ENCODE peak calls at places on chromosomes 12 and 14, in six cellular contexts. K is upper lobe of left lung, P is Peyer's patch, J is body of pancreas, Z is ovary, D is left ventricle myocardium inferior. I is an unnamed sample. For H3K4me1, the result is how much of the 10 kb centered on the place peaks cover.

GRCh38 chr12:12018454-12018853 is 52.3 kb upstream of the BCL2L14 start:
- DNase-seq in D (no peak), K (no peak), Z (no peak), P (no peak), J (no peak), I (peak)

GRCh38 chr14:79586401-79586800 is 624.9 kb downstream of the DIO2 start:
- DNase-seq in D (no peak), Z (no peak), J (peak), K (peak), P (no peak), I (peak)

GRCh38 chr14:104844306-104845032 is 20.6 kb upstream of the CEP170B start:
- DNase-seq in D (no peak), K (no peak), Z (no peak), P (no peak), J (no peak), I (no peak)

GRCh38 chr12:48542300-48542928 is 17.0 kb downstream of the OR8S1 start:
- DNase-seq in J (peak), D (no peak), P (no peak), K (peak), Z (no peak), I (peak)

GRCh38 chr14:94008234-94008633 is 11.1 kb downstream of the CCDC197 start:
- DNase-seq in D (no peak), P (no peak), Z (no peak), K (no peak), J (no peak), I (no peak)

GRCh38 chr12:32407795-32408194 is 8.4 kb downstream of the FGD4 start:
- DNase-seq in P (no peak), J (no peak), K (no peak), D (no peak), Z (no peak), I (no peak)

GRCh38 chr12:113424915-113425823 is 3.0 kb downstream of the SDSL start:
- DNase-seq in K (peak), P (peak), J (peak), Z (peak), D (peak), I (peak)

GRCh38 chr12:116495260-116495659 is 63.9 kb upstream of the MAP1LC3B2 start:
- DNase-seq in D (no peak), P (no peak), K (peak), Z (no peak), J (no peak), I (peak)

GRCh38 chr12:11170810-11171144 is 217 bp upstream of the SMIM10L1 start:
- DNase-seq in J (no peak), P (no peak), K (no peak), D (no peak), Z (no peak), I (no peak)

DNA sequence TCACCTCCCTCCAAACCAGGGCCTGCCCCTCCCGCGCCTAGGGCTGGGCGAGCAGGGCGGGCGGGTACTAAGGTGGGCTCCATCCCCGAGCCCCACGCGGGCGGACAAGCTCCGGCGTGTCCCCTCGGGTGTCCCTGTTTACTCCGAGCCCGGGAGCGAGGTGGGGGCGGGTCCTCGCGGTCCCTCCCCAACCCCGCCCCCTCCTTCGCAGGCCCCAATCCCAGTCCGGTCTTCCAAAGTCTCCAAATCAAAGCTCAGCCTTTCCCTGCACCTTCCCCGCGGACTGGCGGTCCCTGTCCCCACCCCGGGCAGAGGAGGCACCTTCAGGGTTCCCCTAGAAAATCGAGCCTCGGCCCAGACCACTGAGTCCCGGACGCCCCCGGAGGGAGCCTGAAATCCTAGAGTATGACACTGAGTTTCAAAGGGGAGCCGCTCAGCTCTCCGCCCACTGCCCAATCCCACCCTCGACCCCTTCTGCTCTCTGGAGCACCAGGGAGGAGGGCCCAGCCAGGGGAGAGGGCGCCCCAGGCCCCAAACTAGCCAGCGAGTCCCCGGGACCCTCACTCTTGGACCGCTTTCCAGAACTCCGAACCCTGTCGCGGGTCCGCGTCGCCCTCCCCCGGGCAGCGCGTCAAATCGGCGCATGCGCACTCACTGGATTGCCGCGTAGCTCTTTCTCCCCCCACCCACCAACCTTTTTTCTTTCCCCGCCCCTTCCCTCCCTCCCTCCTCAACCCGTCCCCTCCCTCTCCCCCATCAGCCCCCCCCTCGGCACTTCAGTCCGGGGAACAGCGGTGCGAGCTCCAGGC is at the start of gene LRP1:
- DNase-seq in D (peak), J (peak), Z (peak), K (peak), P (peak), I (peak)
- H3K4me1 ChIP-seq in D (half or more), J (under half), Z (under half), K (under half), P (under half), I (under half)

GRCh38 chr12:75820848-75821578 is 210.6 kb downstream of the PHLDA1 start:
- DNase-seq in P (no peak), K (no peak), J (no peak), Z (peak), D (peak), I (peak)
- H3K4me3 ChIP-seq in P (no peak), K (no peak), J (no peak), Z (no peak), D (no peak), I (no peak)

DNA sequence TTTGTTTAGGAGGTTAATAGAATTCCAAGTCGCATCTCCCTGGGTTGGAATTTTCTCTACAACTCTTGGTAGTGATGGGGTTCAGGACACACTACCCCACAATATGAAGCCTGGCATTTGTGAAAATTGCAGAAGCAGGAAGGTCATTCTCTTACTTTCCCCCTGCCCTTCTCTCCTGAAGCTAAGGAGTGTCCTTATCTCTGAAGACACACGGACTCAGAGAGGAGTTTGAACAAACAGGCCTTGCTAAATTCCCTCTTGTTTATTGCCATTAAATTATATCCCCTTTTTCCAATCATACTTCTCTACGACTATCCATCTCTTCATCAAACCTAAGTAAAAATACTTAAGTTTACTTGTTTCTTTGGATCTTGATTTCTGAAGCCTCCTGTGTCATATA is 443.0 kb downstream of the RAD51B start:
- DNase-seq in Z (no peak), D (no peak), J (no peak), P (no peak), K (no peak), I (no peak)
- H3K4me1 ChIP-seq in Z (under half), D (under half), J (under half), P (under half), K (under half), I (under half)

GRCh38 chr14:57699947-57700346 is 165.9 kb downstream of the SLC35F4 start:
- DNase-seq in Z (no peak), D (no peak), J (no peak), P (no peak), K (no peak), I (no peak)
- H3K4me3 ChIP-seq in Z (no peak), D (no peak), J (no peak), P (no peak), K (no peak), I (no peak)